ENCODE peak calls at places on chromosomes 6 and 20, in eight cellular contexts. S is tibial artery, R is epithelial cell of esophagus, H is sigmoid colon, E is stomach, V is GM23338, N is heart right ventricle, G is foreskin fibroblast. Q is an unnamed sample.

GRCh38 chr6:135182120-135182992 is 1.2 kb downstream of the MYB start:
- DNase-seq in V (peak), H (no peak), N (peak), R (no peak), S (no peak), G (peak), E (peak), Q (no peak)

GRCh38 chr6:87806635-87807034 is 104.6 kb upstream of the AKIRIN2 start:
- DNase-seq in V (no peak), H (no peak), E (no peak), G (no peak), S (no peak), N (no peak), R (no peak), Q (no peak)

GRCh38 chr20:13221313-13221672 is 219 bp downstream of the ISM1 start:
- DNase-seq in S (no peak), N (no peak), R (no peak), V (no peak), E (no peak), H (no peak), G (no peak), Q (no peak)

GRCh38 chr6:48184644-48185043 is 73.6 kb upstream of the PTCHD4 start:
- DNase-seq in E (no peak), R (no peak), S (no peak), N (no peak), V (no peak), H (no peak), G (peak), Q (no peak)

GRCh38 chr6:14079433-14079832 is 38.1 kb upstream of the CD83 start:
- DNase-seq in E (no peak), N (no peak), R (peak), H (no peak), V (no peak), G (no peak), S (no peak), Q (no peak)

GRCh38 chr6:14888575-14889000 is 357.3 kb upstream of the JARID2 start:
- DNase-seq in H (no peak), V (no peak), E (no peak), G (no peak), N (peak), S (no peak), R (no peak), Q (no peak)

GRCh38 chr6:3869632-3870527 is 20.7 kb downstream of the FAM50B start:
- DNase-seq in H (no peak), S (no peak), G (no peak), N (no peak), V (no peak), R (no peak), E (peak), Q (no peak)

GRCh38 chr6:169702640-169703246 is 817 bp downstream of the C6orf120 start:
- DNase-seq in R (peak), S (no peak), G (peak), N (peak), V (peak), H (no peak), E (peak), Q (no peak)

GRCh38 chr20:44204156-44204831 is 6.3 kb downstream of the OSER1 start:
- DNase-seq in N (no peak), H (no peak), G (peak), E (no peak), S (no peak), V (no peak), R (peak), Q (no peak)

GRCh38 chr6:1139155-1139890 is 172.6 kb upstream of the FOXQ1 start:
- DNase-seq in V (no peak), H (no peak), G (no peak), S (no peak), E (no peak), N (no peak), R (no peak), Q (no peak)

GRCh38 chr6:159691133-159691962 is 1.7 kb downstream of the SOD2 start:
- DNase-seq in N (no peak), H (no peak), R (peak), G (peak), E (no peak), V (peak), S (no peak), Q (peak)

GRCh38 chr20:13458860-13459451 is 179.8 kb downstream of the TASP1 start:
- DNase-seq in H (no peak), G (peak), E (no peak), S (no peak), V (peak), N (no peak), R (peak), Q (no peak)

GRCh38 chr6:117600008-117600743 is 2.1 kb downstream of the GOPC start:
- DNase-seq in V (no peak), R (peak), N (no peak), E (no peak), S (no peak), G (peak), H (no peak), Q (no peak)

GRCh38 chr6:73513496-73513854 is 7.4 kb downstream of the EEF1A1 start:
- DNase-seq in G (peak), V (no peak), S (no peak), N (no peak), H (no peak), R (peak), E (no peak), Q (no peak)

GRCh38 chr20:50918403-50918802 is 12.8 kb downstream of the ADNP start:
- DNase-seq in H (no peak), S (no peak), N (no peak), V (no peak), G (peak), R (peak), E (no peak), Q (no peak)

GRCh38 chr6:163860194-163861081 is 445.9 kb downstream of the QKI start:
- DNase-seq in V (no peak), N (peak), S (no peak), R (no peak), H (no peak), E (no peak), G (peak), Q (no peak)

GRCh38 chr20:36310215-36310981 is 4.3 kb downstream of the DLGAP4 start:
- DNase-seq in N (no peak), V (no peak), E (no peak), H (peak), S (no peak), G (no peak), R (no peak), Q (no peak)

GRCh38 chr20:31722388-31723281 is at the start of gene BCL2L1:
- DNase-seq in R (peak), G (peak), S (peak), V (peak), N (peak), H (peak), E (peak), Q (peak)

GRCh38 chr6:107866606-107867301 is 42.6 kb upstream of the SCML4 start:
- DNase-seq in S (no peak), N (no peak), R (peak), V (peak), E (no peak), H (no peak), G (peak), Q (no peak)

GRCh38 chr6:90425161-90425641 is 128.6 kb upstream of the BACH2 start:
- DNase-seq in G (no peak), E (no peak), H (no peak), V (no peak), R (no peak), S (no peak), N (no peak), Q (no peak)

DNA sequence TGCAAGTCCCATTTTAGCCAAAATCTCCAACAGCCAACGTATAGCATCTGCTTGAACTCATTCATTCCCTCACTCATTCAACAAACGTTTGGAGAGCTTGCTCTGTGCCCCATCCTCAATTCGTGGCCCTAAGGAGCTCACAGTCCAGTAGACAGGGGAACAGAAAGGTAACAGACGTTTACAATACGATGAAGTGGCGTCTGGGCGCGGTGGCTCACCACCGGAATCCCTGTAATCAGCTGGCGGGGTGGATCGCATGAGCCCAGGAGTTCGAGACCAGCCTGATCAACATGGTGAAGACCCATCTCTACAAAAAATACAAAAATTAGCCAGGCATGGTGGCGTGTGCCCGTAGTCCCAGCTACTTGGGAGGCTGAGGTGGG is 790 bp upstream of the E2F1 start:
- DNase-seq in H (no peak), N (no peak), V (no peak), S (no peak), G (no peak), R (no peak), E (no peak), Q (no peak)
- H3K4me3 ChIP-seq in H (no peak), N (no peak), V (peak), S (peak), G (peak), R (no peak), E (peak), Q (no peak)

GRCh38 chr20:653590-654426 is 808 bp upstream of the SRXN1 start:
- DNase-seq in R (no peak), S (no peak), G (no peak), N (no peak), H (no peak), E (no peak), V (no peak), Q (no peak)
- H3K4me3 ChIP-seq in R (peak), S (peak), G (peak), N (peak), H (peak), E (peak), V (peak), Q (peak)

DNA sequence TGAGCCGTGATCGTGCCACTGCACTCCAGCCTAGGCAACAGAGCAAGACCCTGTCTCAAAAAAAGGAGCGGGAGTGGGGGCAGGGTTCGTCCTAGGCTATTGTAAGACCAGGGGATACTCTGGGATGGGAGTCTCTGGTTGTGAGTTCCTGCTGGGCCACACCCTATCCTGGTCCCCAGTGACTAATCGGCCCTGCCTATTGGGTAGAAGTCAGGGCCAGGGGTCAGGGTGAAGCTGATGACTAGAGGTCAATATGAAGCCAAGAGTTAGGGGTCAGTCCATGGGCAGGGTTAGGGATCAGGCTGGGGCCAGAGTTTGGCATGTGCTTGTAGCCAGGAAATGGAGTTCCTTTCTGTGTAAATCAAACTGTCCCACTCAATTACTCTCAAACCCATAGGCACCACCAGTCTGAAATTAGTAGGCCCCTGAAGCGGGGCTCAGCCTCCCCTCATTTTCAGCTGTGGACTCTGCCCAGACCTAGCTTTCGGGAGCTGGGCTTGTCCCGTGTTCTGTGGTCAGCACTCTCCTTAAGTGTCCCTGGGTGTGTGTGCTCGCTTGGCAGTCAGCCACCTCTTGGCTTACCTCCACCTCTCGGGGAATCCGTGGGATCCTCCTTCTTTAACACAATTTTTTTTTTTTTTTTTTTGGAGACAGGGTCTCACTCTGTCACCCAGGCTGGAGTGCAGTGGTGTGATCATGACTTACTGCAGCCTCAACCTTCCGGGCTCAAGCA is 1.8 kb downstream of the HSPA12B start:
- DNase-seq in S (no peak), E (no peak), H (peak), V (no peak), N (peak), G (no peak), R (no peak), Q (peak)
- H3K4me3 ChIP-seq in S (no peak), E (peak), H (no peak), V (no peak), N (no peak), G (no peak), R (no peak), Q (no peak)

DNA sequence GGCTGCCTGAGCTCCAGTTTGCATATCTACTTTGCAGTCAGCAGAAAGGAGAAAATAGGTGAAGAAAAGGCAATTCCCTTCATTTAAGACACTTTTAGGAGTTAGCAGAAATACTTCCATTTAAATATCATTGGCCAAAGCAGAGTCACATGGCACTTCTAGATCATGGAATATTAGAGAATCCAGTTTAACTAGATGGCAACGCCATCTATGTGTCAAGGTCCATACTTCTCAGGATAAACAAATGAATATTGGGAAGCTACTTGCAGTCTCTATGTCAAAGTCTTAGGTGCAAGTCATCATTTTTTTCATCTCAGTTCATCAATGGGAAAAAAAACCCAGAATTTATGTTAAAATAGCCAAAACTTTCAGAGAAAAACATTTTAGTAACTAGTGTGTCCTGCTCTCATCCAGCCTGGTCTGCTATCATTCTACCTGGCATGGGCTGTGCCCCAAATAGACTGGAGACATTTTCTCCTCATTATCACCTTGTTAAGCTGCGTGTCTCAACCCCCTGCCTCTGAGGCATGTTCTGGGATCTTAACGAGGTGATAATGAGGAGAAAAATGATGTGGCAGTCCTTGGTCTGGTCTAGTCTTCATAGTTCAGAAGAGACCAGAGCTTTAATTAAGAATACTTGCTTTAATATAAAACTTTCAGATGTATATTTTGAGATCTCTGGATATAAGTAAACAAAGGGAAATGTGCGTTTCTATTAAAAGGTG is 227.3 kb downstream of the TBX18 start:
- DNase-seq in G (no peak), S (no peak), H (no peak), V (no peak), N (no peak), R (peak), E (no peak), Q (no peak)
- H3K4me3 ChIP-seq in G (no peak), S (no peak), H (no peak), V (no peak), N (no peak), R (no peak), E (no peak), Q (no peak)

GRCh38 chr6:22658183-22658582 is 88.8 kb downstream of the HDGFL1 start:
- DNase-seq in N (no peak), S (no peak), R (no peak), H (no peak), G (no peak), E (no peak), V (no peak), Q (no peak)

GRCh38 chr6:22653980-22654610 is 84.7 kb downstream of the HDGFL1 start:
- DNase-seq in N (no peak), G (no peak), E (no peak), R (peak), S (no peak), H (no peak), V (no peak), Q (no peak)

GRCh38 chr6:22656696-22657340 is 87.5 kb downstream of the HDGFL1 start:
- DNase-seq in E (no peak), G (no peak), S (no peak), R (no peak), V (no peak), H (no peak), N (no peak), Q (no peak)

GRCh38 chr6:22658934-22659333 is 89.6 kb downstream of the HDGFL1 start:
- DNase-seq in V (no peak), G (no peak), S (no peak), R (no peak), E (no peak), H (no peak), N (no peak), Q (no peak)

DNA sequence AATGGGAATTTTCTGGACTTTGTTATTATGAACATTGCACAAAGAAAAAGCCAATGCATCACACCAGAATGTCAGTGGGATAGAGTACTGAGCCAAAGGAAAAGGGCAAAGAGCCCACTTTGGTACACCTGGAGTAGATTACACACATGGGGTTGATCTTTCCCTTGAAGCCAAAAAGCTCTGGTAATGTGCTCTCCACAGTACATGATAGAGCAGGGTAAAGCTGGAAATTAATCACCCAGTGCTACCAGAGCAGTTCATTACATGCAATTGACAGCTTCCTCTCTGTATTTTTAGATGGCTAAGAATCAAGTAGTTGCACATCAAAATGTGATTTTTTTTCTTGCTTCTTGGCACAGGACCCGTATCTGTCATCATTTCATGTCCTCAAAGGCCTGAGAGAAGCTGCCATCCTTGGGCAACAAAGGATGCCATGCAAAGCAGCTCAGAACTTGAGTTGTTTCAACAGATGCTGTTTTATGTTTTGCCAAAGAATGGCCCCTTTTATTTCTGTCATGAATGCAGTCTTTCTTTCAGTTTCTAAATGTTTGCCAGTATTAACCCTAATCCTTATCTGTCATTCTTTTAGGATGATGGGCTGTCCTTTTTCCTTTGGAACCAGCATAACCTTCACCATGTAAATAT is 88.1 kb downstream of the HDGFL1 start:
- DNase-seq in E (no peak), H (no peak), V (no peak), N (no peak), S (no peak), G (no peak), R (peak), Q (no peak)
- H3K4me3 ChIP-seq in E (no peak), H (no peak), V (no peak), N (no peak), S (no peak), G (no peak), R (no peak), Q (no peak)

DNA sequence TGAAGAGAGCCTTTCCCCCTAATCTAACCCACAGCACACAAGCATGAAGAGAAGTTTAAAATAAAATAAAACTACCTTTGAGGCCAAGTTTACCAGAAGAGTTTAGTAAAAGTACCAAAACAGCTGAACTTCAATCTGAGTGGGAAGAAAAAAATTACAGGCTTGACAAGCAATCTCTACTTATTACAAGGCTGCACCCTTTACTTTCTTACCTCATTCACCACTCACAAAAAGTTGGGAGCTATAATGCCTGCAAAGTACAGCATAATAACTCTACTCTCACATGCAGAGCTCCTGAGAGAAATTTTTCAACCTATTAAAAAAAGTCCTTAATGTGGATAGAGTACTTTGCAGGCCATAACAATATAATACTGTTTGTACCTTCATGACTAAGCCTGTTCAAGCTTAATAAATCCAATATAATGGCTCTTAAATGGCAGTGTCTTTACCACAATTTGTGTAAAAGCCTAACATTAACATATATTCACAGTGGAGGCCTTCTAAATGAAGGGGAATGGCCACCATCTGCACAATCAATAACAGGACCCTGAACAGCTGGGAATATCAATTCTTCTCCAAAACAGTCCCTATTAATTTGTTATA is 103.1 kb downstream of the DST start:
- DNase-seq in N (no peak), G (no peak), S (no peak), R (no peak), E (no peak), H (no peak), V (no peak), Q (no peak)
- H3K4me3 ChIP-seq in N (no peak), G (peak), S (peak), R (no peak), E (peak), H (peak), V (no peak), Q (peak)

GRCh38 chr6:39233333-39233732 is 4.1 kb upstream of the KCNK5 start:
- DNase-seq in S (no peak), N (no peak), V (no peak), H (no peak), E (no peak), R (no peak), G (no peak), Q (no peak)
- H3K4me3 ChIP-seq in S (no peak), N (no peak), V (no peak), H (no peak), E (no peak), R (no peak), G (no peak), Q (no peak)

GRCh38 chr20:38373898-38374297 is 27.6 kb downstream of the LBP start:
- DNase-seq in N (no peak), E (no peak), G (no peak), H (no peak), R (no peak), V (no peak), S (no peak), Q (no peak)

GRCh38 chr20:38372830-38373229 is 26.5 kb downstream of the LBP start:
- DNase-seq in G (no peak), S (no peak), N (no peak), V (no peak), E (no peak), R (no peak), H (no peak), Q (no peak)

GRCh38 chr20:38373231-38373867 is 27.1 kb downstream of the LBP start:
- DNase-seq in R (no peak), G (no peak), S (peak), H (no peak), E (no peak), N (no peak), V (no peak), Q (no peak)

DNA sequence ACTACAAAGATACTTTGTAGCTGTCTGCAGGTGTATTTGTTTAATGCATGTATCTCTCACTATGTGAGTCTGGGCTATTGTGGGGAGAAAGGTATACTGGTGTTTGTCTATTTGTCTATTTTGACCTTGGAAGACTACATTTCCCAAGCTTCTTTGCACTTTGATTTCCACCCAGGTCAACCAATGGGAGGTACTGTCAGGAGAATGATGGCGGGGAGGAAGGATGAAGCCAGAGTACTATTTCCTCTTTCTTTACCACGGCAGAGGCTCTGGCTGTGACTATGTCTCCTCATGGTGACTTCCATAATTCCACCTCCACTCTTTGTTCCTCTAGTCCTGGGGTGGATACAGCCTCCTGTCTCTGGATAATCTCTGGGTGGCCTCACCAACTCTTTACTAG is 23.1 kb downstream of the LBP start:
- DNase-seq in V (peak), G (peak), E (no peak), H (no peak), N (no peak), S (no peak), R (no peak), Q (no peak)
- H3K4me3 ChIP-seq in V (no peak), G (no peak), E (no peak), H (no peak), N (no peak), S (no peak), R (no peak), Q (no peak)